ENCODE peak calls at places on chromosomes 6 and 20, in six cellular contexts. Z is psoas muscle, U is ovary, K is H9, X is GM12865, C is uterus. Y is an unnamed sample.
A peak's percentile ranks its signal among the peaks of the same experiment; 100 is the strongest.

GRCh38 chr6:156175971-156176421 is 601.2 kb upstream of the ARID1B start:
- DNase-seq in Z (peak; percentile 39), U (no peak), K (peak; percentile 76), X (no peak), C (peak; percentile 20), Y (peak; percentile 24)

GRCh38 chr20:49612127-49612738 is 44.3 kb upstream of the PTGIS start:
- DNase-seq in Z (peak; percentile 70), U (no peak), K (no peak), X (no peak), C (no peak), Y (no peak)

GRCh38 chr20:10376271-10377075 is 57.5 kb downstream of the MKKS start:
- DNase-seq in Z (no peak), U (no peak), K (no peak), X (no peak), C (no peak), Y (no peak)

GRCh38 chr20:17417221-17417620 is 114.0 kb downstream of the BFSP1 start:
- DNase-seq in Z (no peak), U (no peak), K (no peak), X (no peak), C (no peak), Y (no peak)

GRCh38 chr20:32509639-32510066 is 75.5 kb downstream of the NOL4L start:
- DNase-seq in Z (no peak), U (no peak), K (peak; percentile 26), X (no peak), C (no peak), Y (peak; percentile 34)

GRCh38 chr6:147161974-147162495 is 42.2 kb upstream of the STXBP5 start:
- DNase-seq in Z (no peak), U (no peak), K (no peak), X (no peak), C (no peak), Y (no peak)

GRCh38 chr6:168355716-168356522 is 36.3 kb upstream of the DACT2 start:
- DNase-seq in Z (peak; percentile 61), U (no peak), K (peak; percentile 57), X (no peak), C (peak; percentile 71), Y (peak; percentile 79)

GRCh38 chr6:30687659-30688431 is 1.4 kb upstream of the PPP1R18 start:
- DNase-seq in Z (peak; percentile 49), U (peak; percentile 69), K (peak; percentile 53), X (peak; percentile 35), C (peak; percentile 66), Y (peak; percentile 21)

GRCh38 chr6:21588812-21589811 is 4.4 kb upstream of the SOX4 start:
- DNase-seq in Z (peak; percentile 85), U (peak; percentile 94), K (peak; percentile 90), X (peak; percentile 91), C (peak; percentile 89), Y (peak; percentile 94)

GRCh38 chr6:84489598-84489997 is 262.2 kb upstream of the CEP162 start:
- DNase-seq in Z (no peak), U (no peak), K (no peak), X (no peak), C (no peak), Y (no peak)

GRCh38 chr20:33076662-33077398 is 2.6 kb upstream of the BPIFB4 start:
- DNase-seq in Z (no peak), U (no peak), K (no peak), X (no peak), C (no peak), Y (peak; percentile 28)

GRCh38 chr20:32574296-32575226 is 10.6 kb downstream of the NOL4L start:
- DNase-seq in Z (no peak), U (no peak), K (peak; percentile 64), X (no peak), C (peak; percentile 54), Y (no peak)

GRCh38 chr20:43913291-43914025 is 1.2 kb upstream of the TOX2 start:
- DNase-seq in Z (no peak), U (no peak), K (no peak), X (no peak), C (no peak), Y (no peak)

GRCh38 chr20:58054744-58055373 is 173.6 kb downstream of the ANKRD60 start:
- DNase-seq in Z (peak; percentile 47), U (peak; percentile 88), K (peak; percentile 52), X (no peak), C (peak; percentile 86), Y (peak; percentile 37)

GRCh38 chr6:133767571-133767970 is 121.3 kb upstream of the TCF21 start:
- DNase-seq in Z (no peak), U (no peak), K (no peak), X (no peak), C (no peak), Y (no peak)

GRCh38 chr6:13384966-13385365 is 56.6 kb upstream of the TBC1D7 start:
- DNase-seq in Z (no peak), U (no peak), K (no peak), X (no peak), C (no peak), Y (no peak)

GRCh38 chr20:49832632-49833327 is 20.2 kb downstream of the SLC9A8 start:
- DNase-seq in Z (no peak), U (no peak), K (no peak), X (peak; percentile 35), C (no peak), Y (no peak)

GRCh38 chr20:25220021-25220730 is 24.7 kb downstream of the ENTPD6 start:
- DNase-seq in Z (no peak), U (no peak), K (no peak), X (no peak), C (no peak), Y (no peak)

GRCh38 chr6:46676604-46677313 is 10.9 kb upstream of the TDRD6 start:
- DNase-seq in Z (no peak), U (no peak), K (no peak), X (no peak), C (no peak), Y (no peak)

GRCh38 chr6:71248306-71248705 is 40.3 kb upstream of the OGFRL1 start:
- DNase-seq in Z (no peak), U (no peak), K (peak; percentile 31), X (peak; percentile 41), C (no peak), Y (no peak)

GRCh38 chr6:152404458-152404857 is 232.7 kb downstream of the SYNE1 start:
- DNase-seq in Z (no peak), U (no peak), K (no peak), X (no peak), C (no peak), Y (no peak)

GRCh38 chr6:35757461-35758123 is 18.8 kb upstream of the CLPSL2 start:
- DNase-seq in Z (no peak), U (no peak), K (peak; percentile 80), X (peak; percentile 57), C (no peak), Y (peak; percentile 33)

GRCh38 chr20:18672826-18673225 is 85.0 kb downstream of the DTD1 start:
- DNase-seq in Z (no peak), U (no peak), K (no peak), X (no peak), C (no peak), Y (no peak)

GRCh38 chr6:106558364-106558763 is 70.9 kb downstream of the RTN4IP1 start:
- DNase-seq in Z (no peak), U (no peak), K (no peak), X (no peak), C (no peak), Y (no peak)

GRCh38 chr6:152575621-152576150 is 61.5 kb downstream of the SYNE1 start:
- DNase-seq in Z (no peak), U (no peak), K (no peak), X (peak; percentile 36), C (no peak), Y (no peak)

GRCh38 chr6:108671790-108672189 is 111.1 kb downstream of the FOXO3 start:
- DNase-seq in Z (no peak), U (no peak), K (peak; percentile 55), X (no peak), C (no peak), Y (no peak)

GRCh38 chr6:116218172-116218633 is 35.7 kb downstream of the TSPYL4 start:
- DNase-seq in Z (no peak), U (no peak), K (no peak), X (no peak), C (no peak), Y (no peak)

GRCh38 chr20:46699651-46700359 is 9.6 kb upstream of the SLC2A10 start:
- DNase-seq in Z (no peak), U (no peak), K (no peak), X (peak; percentile 20), C (no peak), Y (no peak)
- TF ChIP-seq CTCF in Z (no peak), U (no peak), K (peak; percentile 86), X (peak; percentile 39), C (no peak), Y (no peak)

GRCh38 chr20:40262219-40262618 is 426.8 kb downstream of the MAFB start:
- DNase-seq in Z (no peak), U (no peak), K (no peak), X (no peak), C (no peak), Y (no peak)

GRCh38 chr20:40268321-40269075 is 420.5 kb downstream of the MAFB start:
- DNase-seq in Z (no peak), U (no peak), K (peak; percentile 75), X (no peak), C (no peak), Y (no peak)

DNA sequence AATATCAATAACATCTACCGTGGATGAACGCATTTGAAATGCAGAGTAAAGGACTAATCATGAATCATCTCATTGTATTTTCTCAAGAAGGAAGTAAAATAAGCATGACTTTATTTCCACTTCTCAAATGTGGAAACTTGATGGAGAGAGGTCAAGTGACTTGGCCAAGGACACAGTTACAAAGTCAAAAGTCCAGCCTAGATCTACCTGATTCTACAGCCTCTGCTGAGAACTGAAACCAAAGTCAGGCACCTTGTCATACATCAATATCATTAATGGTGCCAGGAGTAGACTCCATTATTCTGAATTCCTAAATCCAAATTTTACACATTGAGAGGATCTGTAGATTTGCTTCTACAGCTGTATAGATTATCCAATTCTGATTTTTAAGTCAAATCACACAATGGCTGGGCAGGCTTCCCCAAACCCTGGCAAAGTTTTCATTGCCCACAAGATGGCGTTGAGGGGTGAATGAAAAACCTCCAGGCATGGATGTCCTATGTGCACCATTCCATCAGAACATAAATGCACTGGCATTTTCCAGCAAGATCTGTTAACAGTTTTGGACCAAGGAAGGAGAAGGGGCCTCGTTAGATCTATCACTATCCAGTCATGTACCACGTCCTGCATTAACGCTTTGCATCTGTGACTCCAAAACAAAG is 423.0 kb downstream of the MAFB start:
- DNase-seq in Z (no peak), U (no peak), K (no peak), X (peak; percentile 3), C (no peak), Y (peak; percentile 40)
- TF ChIP-seq CTCF in Z (peak; percentile 54), U (no peak), K (peak; percentile 72), X (peak; percentile 27), C (no peak), Y (peak; percentile 48)

DNA sequence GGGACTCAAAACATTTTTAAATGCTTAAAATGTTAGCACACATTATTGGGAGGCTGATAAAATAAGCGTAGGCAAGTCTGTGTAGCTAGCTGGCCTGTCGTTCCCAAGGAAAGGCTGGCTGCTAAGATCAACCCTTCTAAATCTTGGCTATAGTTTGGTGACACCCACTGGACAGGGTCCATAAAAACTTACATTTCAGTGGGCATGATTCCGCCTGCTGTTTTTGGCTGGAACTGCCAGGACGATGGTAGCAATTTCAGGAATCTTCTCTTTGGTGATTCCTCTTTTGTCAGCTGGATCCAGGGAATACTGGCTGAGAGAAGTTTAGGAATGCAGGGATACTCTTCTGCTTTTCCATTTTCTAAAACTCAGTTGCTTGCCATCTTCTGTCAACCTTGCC is 162.2 kb downstream of the NKAIN2 start:
- DNase-seq in Z (no peak), U (no peak), K (peak; percentile 67), X (no peak), C (no peak), Y (peak; percentile 53)
- TF ChIP-seq CTCF in Z (peak; percentile 41), U (no peak), K (peak; percentile 64), X (peak; percentile 3), C (no peak), Y (peak; percentile 65)

GRCh38 chr20:63934271-63935068 is 21.7 kb downstream of the UCKL1 start:
- DNase-seq in Z (no peak), U (peak; percentile 17), K (no peak), X (no peak), C (no peak), Y (peak; percentile 54)
- TF ChIP-seq CTCF in Z (no peak), U (no peak), K (peak; percentile 78), X (peak; percentile 11), C (no peak), Y (peak; percentile 56)